ENCODE peak calls at places on chromosome 11, in eight cellular contexts. X, J, L, S, Y, G, D and K are unnamed samples.

GRCh38 chr11:350723-351255 is 18.5 kb upstream of the B4GALNT4 start:
- DNase-seq in Y (no peak), J (no peak), G (no peak), S (no peak), D (peak), L (no peak), X (peak), K (no peak)

GRCh38 chr11:74877132-74877531 is 71.8 kb downstream of the XRRA1 start:
- DNase-seq in X (no peak), Y (no peak), G (peak), L (no peak), D (no peak), S (no peak), J (no peak), K (peak)

GRCh38 chr11:46248270-46249102 is 29.0 kb upstream of the CREB3L1 start:
- DNase-seq in Y (no peak), G (peak), S (no peak), D (peak), X (peak), L (peak), J (no peak), K (peak)

GRCh38 chr11:36672815-36673450 is 74.9 kb upstream of the RAG2 start:
- DNase-seq in X (peak), G (peak), J (no peak), L (peak), Y (no peak), D (peak), S (peak), K (peak)

GRCh38 chr11:11620966-11621880 is 582 bp downstream of the GALNT18 start:
- DNase-seq in G (peak), X (peak), D (no peak), S (no peak), L (peak), J (no peak), Y (peak), K (no peak)

GRCh38 chr11:11532574-11532973 is 89.2 kb downstream of the GALNT18 start:
- DNase-seq in D (no peak), Y (no peak), S (no peak), J (no peak), G (peak), X (no peak), L (no peak), K (no peak)

GRCh38 chr11:78023426-78023825 is 350 bp upstream of the KCTD14 start:
- DNase-seq in X (no peak), G (no peak), J (no peak), D (no peak), L (no peak), S (no peak), Y (no peak), K (no peak)

GRCh38 chr11:43756575-43756974 is 76.0 kb downstream of the HSD17B12 start:
- DNase-seq in S (no peak), L (no peak), D (no peak), X (peak), G (peak), J (no peak), Y (no peak), K (peak)

GRCh38 chr11:44825058-44825795 is 98.5 kb downstream of the TSPAN18 start:
- DNase-seq in X (no peak), J (no peak), S (no peak), L (no peak), D (no peak), G (no peak), Y (no peak), K (no peak)